ENCODE peak calls at places on chromosomes 13 and 19, in six cellular contexts. D, P, F, W, Q and I are unnamed samples.

GRCh38 chr13:94233401-94233800 is 246.1 kb downstream of the DCT start:
- DNase-seq in D (peak), P (peak), F (peak), W (no peak), Q (peak), I (no peak)

GRCh38 chr13:110363009-110363408 is 55.9 kb downstream of the COL4A2 start:
- DNase-seq in D (no peak), P (no peak), F (no peak), W (peak), Q (no peak), I (peak)

GRCh38 chr13:48817166-48817802 is 158.4 kb upstream of the FNDC3A start:
- DNase-seq in D (no peak), P (no peak), F (no peak), W (no peak), Q (no peak), I (no peak)

GRCh38 chr19:39004403-39004802 is 27.9 kb downstream of the FBXO27 start:
- DNase-seq in D (no peak), P (no peak), F (no peak), W (no peak), Q (no peak), I (no peak)

GRCh38 chr19:29645911-29646310 is 19.4 kb upstream of the PLEKHF1 start:
- DNase-seq in D (peak), P (peak), F (no peak), W (no peak), Q (no peak), I (no peak)

GRCh38 chr13:91804724-91805123 is 406.3 kb downstream of the GPC5 start:
- DNase-seq in D (no peak), P (no peak), F (no peak), W (no peak), Q (no peak), I (no peak)

GRCh38 chr19:30303131-30303654 is 69.0 kb upstream of the ZNF536 start:
- DNase-seq in D (no peak), P (no peak), F (no peak), W (no peak), Q (no peak), I (no peak)

GRCh38 chr13:38421590-38422560 is 72.2 kb downstream of the UFM1 start:
- DNase-seq in D (peak), P (peak), F (no peak), W (no peak), Q (no peak), I (no peak)

GRCh38 chr13:112849500-112849899 is 119.5 kb upstream of the MCF2L start:
- DNase-seq in D (no peak), P (peak), F (peak), W (no peak), Q (no peak), I (peak)

GRCh38 chr13:106513025-106513424 is 22.4 kb downstream of the EFNB2 start:
- DNase-seq in D (peak), P (peak), F (no peak), W (no peak), Q (no peak), I (no peak)

GRCh38 chr13:51432576-51432975 is 20.3 kb downstream of the INTS6 start:
- DNase-seq in D (no peak), P (no peak), F (no peak), W (no peak), Q (no peak), I (no peak)

GRCh38 chr19:6737873-6738725 is 719 bp upstream of the GPR108 start:
- DNase-seq in D (peak), P (peak), F (peak), W (peak), Q (peak), I (peak)

GRCh38 chr13:20672772-20673171 is 30.7 kb upstream of the IL17D start:
- DNase-seq in D (peak), P (peak), F (no peak), W (no peak), Q (no peak), I (no peak)

GRCh38 chr19:19642506-19643157 is 825 bp downstream of the GMIP start:
- DNase-seq in D (no peak), P (no peak), F (peak), W (peak), Q (no peak), I (no peak)
- H3K4me3 ChIP-seq in D (peak), P (peak), F (peak), W (peak), Q (peak), I (peak)

GRCh38 chr13:29581666-29582065 is 13.8 kb downstream of the SLC7A1 start:
- DNase-seq in D (no peak), P (no peak), F (no peak), W (no peak), Q (no peak), I (no peak)
- H3K4me3 ChIP-seq in D (no peak), P (no peak), F (no peak), W (no peak), Q (no peak), I (no peak)

DNA sequence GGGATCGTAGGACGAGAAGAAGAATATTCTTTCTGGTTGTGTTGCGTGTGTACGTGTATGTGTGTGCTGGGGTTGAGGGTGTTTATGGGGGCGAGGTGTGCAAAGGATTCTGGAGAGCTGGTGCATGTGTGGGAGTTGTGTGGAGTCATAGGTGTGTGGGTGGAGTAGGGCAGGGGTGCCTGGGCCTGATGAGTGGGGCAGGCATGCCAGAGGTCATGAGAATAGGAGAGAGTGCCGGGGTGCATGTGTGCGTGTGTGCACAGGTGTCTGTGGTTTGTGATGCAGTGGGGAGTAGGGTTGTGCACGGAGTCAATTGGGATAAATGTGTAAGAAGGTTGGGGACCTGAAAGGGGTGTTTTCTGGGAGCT is 649 bp downstream of the TMEM91 start:
- DNase-seq in D (no peak), P (no peak), F (no peak), W (no peak), Q (no peak), I (no peak)
- H3K4me3 ChIP-seq in D (peak), P (peak), F (no peak), W (peak), Q (peak), I (no peak)

DNA sequence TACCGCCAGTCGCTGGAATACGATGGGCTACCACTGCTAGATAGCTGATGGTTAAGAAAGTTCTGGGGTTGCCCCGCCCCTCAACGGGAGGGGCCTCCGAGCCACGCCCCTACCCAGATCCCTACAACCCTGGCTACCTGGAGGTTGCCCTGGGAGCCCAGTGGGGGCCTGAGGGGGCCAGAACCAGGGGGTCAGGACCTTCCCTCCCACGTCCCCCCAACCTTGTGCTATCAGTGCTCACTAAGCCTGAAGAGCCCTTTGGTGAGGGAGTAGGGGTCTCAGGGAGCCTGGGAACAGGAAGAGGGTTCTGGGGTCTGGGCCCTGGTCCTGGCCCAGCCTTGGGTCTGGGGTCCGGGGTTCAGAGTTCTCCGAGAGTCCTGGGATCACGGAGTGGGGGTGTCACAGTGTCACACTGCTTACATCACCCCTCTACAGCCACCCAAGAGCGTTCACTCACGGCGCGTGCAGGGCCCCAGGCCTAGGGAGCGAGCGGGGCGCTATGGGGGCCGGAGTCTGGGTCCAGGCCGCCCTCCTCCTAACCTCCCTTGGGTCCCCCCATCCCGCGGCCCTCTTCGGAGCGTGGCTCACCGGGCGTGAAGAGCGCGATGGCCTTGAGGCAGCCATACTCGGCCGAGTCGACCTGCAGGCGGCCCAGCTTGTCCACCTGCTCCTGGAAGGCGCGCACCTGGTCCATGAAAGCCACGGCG is 9.0 kb downstream of the OCEL1 start:
- DNase-seq in D (peak), P (peak), F (no peak), W (peak), Q (no peak), I (no peak)
- H3K4me3 ChIP-seq in D (peak), P (peak), F (no peak), W (peak), Q (no peak), I (no peak)

GRCh38 chr19:33194884-33195710 is 967 bp downstream of the LRP3 start:
- DNase-seq in D (peak), P (peak), F (peak), W (peak), Q (peak), I (peak)

GRCh38 chr19:33197591-33198000 is 3.5 kb downstream of the LRP3 start:
- DNase-seq in D (no peak), P (no peak), F (no peak), W (no peak), Q (no peak), I (no peak)

GRCh38 chr19:33194527-33194883 is 375 bp downstream of the LRP3 start:
- DNase-seq in D (no peak), P (no peak), F (no peak), W (peak), Q (peak), I (no peak)

GRCh38 chr19:33196446-33197193 is 2.5 kb downstream of the LRP3 start:
- DNase-seq in D (no peak), P (no peak), F (no peak), W (no peak), Q (no peak), I (no peak)

GRCh38 chr19:33195711-33196347 is 1.7 kb downstream of the LRP3 start:
- DNase-seq in D (no peak), P (no peak), F (no peak), W (no peak), Q (no peak), I (no peak)
- H3K4me3 ChIP-seq in D (peak), P (no peak), F (peak), W (peak), Q (peak), I (no peak)

GRCh38 chr19:18326772-18327171 is 3.9 kb upstream of the LSM4 start:
- DNase-seq in D (no peak), P (no peak), F (no peak), W (no peak), Q (no peak), I (no peak)

GRCh38 chr19:18332917-18333530 is 7.4 kb upstream of the PGPEP1 start:
- DNase-seq in D (no peak), P (no peak), F (no peak), W (no peak), Q (no peak), I (no peak)

GRCh38 chr19:18330865-18331264 is 8.0 kb upstream of the LSM4 start:
- DNase-seq in D (no peak), P (no peak), F (no peak), W (no peak), Q (no peak), I (no peak)

GRCh38 chr19:18328340-18329034 is 5.6 kb upstream of the LSM4 start:
- DNase-seq in D (peak), P (peak), F (peak), W (peak), Q (peak), I (peak)

DNA sequence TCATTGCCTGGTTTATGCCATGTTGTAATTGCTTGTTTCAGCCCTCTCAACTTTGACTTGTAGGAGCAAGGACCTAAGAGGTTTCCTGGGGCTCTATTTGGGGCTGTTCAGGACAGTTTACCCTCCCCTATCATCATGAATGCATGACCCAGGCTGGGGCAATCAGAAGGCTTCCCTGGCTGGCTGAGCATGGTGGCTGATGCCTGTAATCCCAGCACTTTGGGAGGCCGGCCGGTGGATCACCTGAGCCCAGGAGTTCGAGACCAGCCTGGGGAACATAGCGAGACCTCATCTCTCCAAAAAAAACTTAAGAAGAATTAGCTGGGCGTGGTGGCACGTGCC is 6.1 kb upstream of the LSM4 start:
- DNase-seq in D (no peak), P (no peak), F (no peak), W (no peak), Q (no peak), I (no peak)
- H3K4me3 ChIP-seq in D (peak), P (peak), F (no peak), W (peak), Q (no peak), I (no peak)

GRCh38 chr19:18388328-18389094 is 2.6 kb downstream of the GDF15 start:
- DNase-seq in D (peak), P (no peak), F (no peak), W (peak), Q (peak), I (peak)
- H3K4me3 ChIP-seq in D (peak), P (peak), F (no peak), W (peak), Q (no peak), I (no peak)

GRCh38 chr19:34255546-34255945 is 1.2 kb downstream of the GARRE1 start:
- DNase-seq in D (no peak), P (no peak), F (no peak), W (no peak), Q (no peak), I (no peak)
- H3K4me3 ChIP-seq in D (peak), P (peak), F (peak), W (peak), Q (peak), I (peak)

DNA sequence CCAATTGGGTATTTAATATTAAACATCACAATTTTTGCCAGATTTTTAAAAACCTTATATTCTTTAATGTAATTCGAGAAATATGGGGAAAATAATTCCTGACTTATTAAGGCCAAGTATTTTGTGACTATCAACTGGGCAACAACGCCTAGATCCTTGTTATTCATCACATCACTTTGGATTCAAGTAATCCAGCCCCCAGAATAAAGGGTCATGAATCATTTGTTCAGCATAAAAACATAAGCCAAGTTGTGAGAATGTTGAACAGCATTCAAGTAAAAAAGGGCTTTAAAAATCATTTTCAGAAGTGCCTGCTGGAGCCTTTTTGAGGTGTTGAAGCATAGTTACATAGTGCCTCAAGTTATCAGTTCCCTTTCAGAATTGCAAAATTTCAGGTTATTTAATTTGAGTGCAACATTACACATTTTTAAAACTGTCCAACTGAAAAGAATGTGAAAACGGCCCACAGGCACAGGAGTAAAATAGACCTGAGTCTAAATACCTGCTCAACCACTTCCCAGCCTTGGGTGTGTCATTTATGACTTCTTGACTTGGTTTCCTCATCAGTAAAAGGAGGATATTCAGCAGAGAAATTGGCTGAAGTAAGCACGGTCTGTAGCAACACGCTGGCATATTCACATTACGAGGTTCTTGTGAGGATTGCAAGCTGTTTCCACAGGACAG is 56.4 kb downstream of the MBNL2 start:
- DNase-seq in D (no peak), P (no peak), F (no peak), W (no peak), Q (no peak), I (no peak)
- H3K4me3 ChIP-seq in D (no peak), P (no peak), F (no peak), W (no peak), Q (no peak), I (no peak)

DNA sequence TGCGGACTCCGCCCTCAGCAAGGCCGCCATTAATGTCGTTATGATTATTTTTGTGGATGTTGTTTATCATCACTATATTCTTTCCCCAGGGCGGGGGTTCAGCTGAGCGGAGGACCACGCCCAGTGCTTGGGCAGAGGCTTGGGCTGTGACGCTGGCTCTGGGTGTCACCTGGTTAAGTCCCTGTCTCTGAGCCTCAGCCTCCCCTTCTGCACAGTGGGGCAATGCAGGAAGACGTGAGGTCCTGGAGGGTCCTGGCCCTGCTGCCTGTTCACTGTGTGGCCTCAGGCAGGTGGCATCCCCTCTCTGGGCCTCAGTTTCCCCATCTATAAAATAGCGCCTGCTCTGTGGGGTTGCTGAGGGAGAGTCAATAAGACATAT is 32.5 kb downstream of the NFIC start:
- DNase-seq in D (no peak), P (no peak), F (no peak), W (no peak), Q (no peak), I (no peak)
- H3K4me3 ChIP-seq in D (no peak), P (no peak), F (no peak), W (no peak), Q (no peak), I (no peak)